ENCODE peak calls at places on chromosomes 6 and 20, in eight cellular contexts. D, N, Y, K, C, E, Z and G are unnamed samples.

GRCh38 chr6:136647363-136647763 is 97.1 kb upstream of the MAP7 start:
- DNase-seq in D (peak), N (no peak), Y (no peak), K (no peak), C (peak), E (no peak), Z (peak), G (peak)

GRCh38 chr6:28858963-28859362 is 64.8 kb downstream of the TRIM27 start:
- DNase-seq in D (no peak), N (no peak), Y (no peak), K (no peak), C (no peak), E (no peak), Z (no peak), G (no peak)

GRCh38 chr6:19837511-19838441 is 606 bp downstream of the ID4 start:
- DNase-seq in D (no peak), N (no peak), Y (peak), K (no peak), C (no peak), E (peak), Z (no peak), G (peak)

GRCh38 chr6:37684801-37685200 is 12.9 kb downstream of the MDGA1 start:
- DNase-seq in D (no peak), N (no peak), Y (no peak), K (no peak), C (no peak), E (no peak), Z (no peak), G (no peak)

GRCh38 chr6:159533568-159533967 is 159.5 kb downstream of the SOD2 start:
- DNase-seq in D (no peak), N (no peak), Y (no peak), K (no peak), C (no peak), E (no peak), Z (no peak), G (no peak)

GRCh38 chr6:57423468-57423867 is 106.0 kb downstream of the PRIM2 start:
- DNase-seq in D (no peak), N (no peak), Y (no peak), K (no peak), C (no peak), E (no peak), Z (no peak), G (no peak)

GRCh38 chr6:5813625-5814027 is 193.1 kb downstream of the NRN1 start:
- DNase-seq in D (no peak), N (no peak), Y (no peak), K (no peak), C (no peak), E (no peak), Z (no peak), G (no peak)

GRCh38 chr6:152471459-152472070 is 165.6 kb downstream of the SYNE1 start:
- DNase-seq in D (no peak), N (no peak), Y (no peak), K (no peak), C (no peak), E (no peak), Z (no peak), G (no peak)

GRCh38 chr6:40901322-40902055 is 137.5 kb downstream of the UNC5CL start:
- DNase-seq in D (no peak), N (no peak), Y (no peak), K (no peak), C (no peak), E (no peak), Z (no peak), G (no peak)

GRCh38 chr6:100160913-100161312 is 166.9 kb upstream of the MCHR2 start:
- DNase-seq in D (no peak), N (no peak), Y (no peak), K (no peak), C (no peak), E (no peak), Z (no peak), G (no peak)

GRCh38 chr6:5094327-5094726 is 9.2 kb downstream of the PPP1R3G start:
- DNase-seq in D (no peak), N (no peak), Y (no peak), K (no peak), C (peak), E (no peak), Z (no peak), G (peak)

GRCh38 chr20:2327620-2328555 is 32.1 kb downstream of the TGM3 start:
- DNase-seq in D (no peak), N (no peak), Y (no peak), K (no peak), C (no peak), E (no peak), Z (no peak), G (no peak)

GRCh38 chr6:45265246-45265645 is 62.9 kb upstream of the RUNX2 start:
- DNase-seq in D (no peak), N (no peak), Y (no peak), K (no peak), C (no peak), E (no peak), Z (no peak), G (no peak)

GRCh38 chr6:158231551-158232444 is 63.6 kb downstream of the GTF2H5 start:
- DNase-seq in D (peak), N (no peak), Y (peak), K (no peak), C (no peak), E (peak), Z (peak), G (peak)

GRCh38 chr20:9112541-9113515 is 43.9 kb downstream of the PLCB4 start:
- DNase-seq in D (no peak), N (no peak), Y (peak), K (no peak), C (peak), E (no peak), Z (no peak), G (peak)

GRCh38 chr20:24998121-24998520 is 5.6 kb upstream of the APMAP start:
- DNase-seq in D (no peak), N (no peak), Y (no peak), K (no peak), C (no peak), E (no peak), Z (peak), G (peak)

GRCh38 chr6:116111552-116112528 is 11.2 kb downstream of the NT5DC1 start:
- DNase-seq in D (peak), N (peak), Y (no peak), K (no peak), C (no peak), E (no peak), Z (no peak), G (no peak)

GRCh38 chr6:84220809-84221409 is 6.5 kb downstream of the CEP162 start:
- DNase-seq in D (no peak), N (peak), Y (no peak), K (no peak), C (no peak), E (no peak), Z (no peak), G (peak)

GRCh38 chr6:135145509-135145865 is 35.6 kb upstream of the MYB start:
- DNase-seq in D (no peak), N (no peak), Y (no peak), K (no peak), C (no peak), E (no peak), Z (no peak), G (no peak)

GRCh38 chr6:16758163-16758975 is 2.9 kb downstream of the ATXN1 start:
- DNase-seq in D (no peak), N (no peak), Y (no peak), K (no peak), C (no peak), E (no peak), Z (no peak), G (no peak)

GRCh38 chr6:156841508-156841907 is 64.3 kb downstream of the ARID1B start:
- DNase-seq in D (no peak), N (no peak), Y (no peak), K (no peak), C (no peak), E (no peak), Z (no peak), G (no peak)

GRCh38 chr6:156840136-156840535 is 63.0 kb downstream of the ARID1B start:
- DNase-seq in D (no peak), N (no peak), Y (no peak), K (no peak), C (no peak), E (no peak), Z (no peak), G (no peak)

GRCh38 chr6:156839591-156840001 is 62.4 kb downstream of the ARID1B start:
- DNase-seq in D (peak), N (no peak), Y (no peak), K (no peak), C (no peak), E (no peak), Z (no peak), G (no peak)

GRCh38 chr6:156842598-156843250 is 65.5 kb downstream of the ARID1B start:
- DNase-seq in D (no peak), N (no peak), Y (no peak), K (no peak), C (no peak), E (no peak), Z (no peak), G (no peak)

DNA sequence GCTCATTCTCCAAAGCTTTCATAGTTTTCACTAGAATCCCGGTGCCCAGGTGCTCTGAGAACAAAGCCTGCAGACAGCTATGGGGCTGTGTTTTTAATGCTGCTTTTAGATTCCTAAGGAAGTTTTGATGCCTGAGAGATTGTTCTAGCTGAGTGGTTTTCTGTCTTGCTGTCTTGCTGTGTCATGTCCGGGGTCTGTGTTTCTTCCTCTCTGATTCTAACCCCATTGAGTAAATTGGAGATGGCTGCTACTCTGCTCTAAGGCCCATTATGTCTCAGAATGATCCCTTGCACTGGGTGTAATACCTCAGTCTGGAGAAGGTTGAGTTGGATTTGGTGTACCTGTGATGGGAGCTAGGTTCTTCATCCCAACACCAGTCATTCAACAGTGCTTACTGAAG is 63.4 kb downstream of the ARID1B start:
- DNase-seq in D (no peak), N (no peak), Y (no peak), K (no peak), C (no peak), E (no peak), Z (no peak), G (no peak)
- H3K27ac ChIP-seq in D (peak), N (no peak), Y (no peak), K (no peak), C (peak), E (no peak), Z (no peak), G (no peak)

DNA sequence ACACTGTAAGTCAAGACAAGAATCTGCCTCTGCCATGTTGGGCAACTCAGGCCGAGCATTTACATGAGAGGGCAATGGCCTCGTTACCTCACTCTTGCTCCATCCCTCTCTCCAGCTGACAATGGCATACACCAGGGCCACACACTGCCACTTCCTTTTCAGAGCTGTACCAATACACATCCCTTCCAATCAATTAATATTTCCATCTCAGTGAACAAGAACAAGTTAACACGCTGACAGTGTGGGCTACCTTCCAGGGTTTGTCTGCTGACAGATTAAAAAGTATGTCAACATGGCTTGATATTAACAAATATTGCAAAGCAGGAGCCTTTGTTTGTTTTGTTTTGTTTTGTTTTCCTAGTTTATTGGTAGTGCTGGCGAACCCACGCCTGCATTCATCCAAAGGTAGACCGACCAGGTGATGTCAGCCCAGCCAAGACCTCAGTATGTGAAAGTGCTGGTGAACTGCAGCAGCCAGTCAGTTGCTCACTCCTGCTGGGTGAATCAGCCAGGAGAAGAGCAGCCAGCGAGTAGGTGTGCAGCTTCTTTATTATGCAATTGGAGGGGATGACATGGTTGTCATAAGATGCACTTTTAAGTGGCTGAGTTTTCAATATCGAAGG is 487.3 kb upstream of the JARID2 start:
- DNase-seq in D (no peak), N (no peak), Y (peak), K (no peak), C (no peak), E (no peak), Z (no peak), G (no peak)
- H3K27ac ChIP-seq in D (no peak), N (no peak), Y (no peak), K (no peak), C (no peak), E (no peak), Z (no peak), G (no peak)

GRCh38 chr20:35883778-35884540 is 70.3 kb downstream of the SCAND1 start:
- DNase-seq in D (peak), N (peak), Y (peak), K (no peak), C (peak), E (peak), Z (peak), G (peak)
- H3K27ac ChIP-seq in D (no peak), N (peak), Y (peak), K (no peak), C (peak), E (peak), Z (no peak), G (peak)

GRCh38 chr20:32709528-32710121 is 33.6 kb downstream of the COMMD7 start:
- DNase-seq in D (no peak), N (no peak), Y (no peak), K (no peak), C (no peak), E (no peak), Z (no peak), G (no peak)
- H3K27ac ChIP-seq in D (no peak), N (no peak), Y (no peak), K (no peak), C (peak), E (no peak), Z (no peak), G (no peak)

DNA sequence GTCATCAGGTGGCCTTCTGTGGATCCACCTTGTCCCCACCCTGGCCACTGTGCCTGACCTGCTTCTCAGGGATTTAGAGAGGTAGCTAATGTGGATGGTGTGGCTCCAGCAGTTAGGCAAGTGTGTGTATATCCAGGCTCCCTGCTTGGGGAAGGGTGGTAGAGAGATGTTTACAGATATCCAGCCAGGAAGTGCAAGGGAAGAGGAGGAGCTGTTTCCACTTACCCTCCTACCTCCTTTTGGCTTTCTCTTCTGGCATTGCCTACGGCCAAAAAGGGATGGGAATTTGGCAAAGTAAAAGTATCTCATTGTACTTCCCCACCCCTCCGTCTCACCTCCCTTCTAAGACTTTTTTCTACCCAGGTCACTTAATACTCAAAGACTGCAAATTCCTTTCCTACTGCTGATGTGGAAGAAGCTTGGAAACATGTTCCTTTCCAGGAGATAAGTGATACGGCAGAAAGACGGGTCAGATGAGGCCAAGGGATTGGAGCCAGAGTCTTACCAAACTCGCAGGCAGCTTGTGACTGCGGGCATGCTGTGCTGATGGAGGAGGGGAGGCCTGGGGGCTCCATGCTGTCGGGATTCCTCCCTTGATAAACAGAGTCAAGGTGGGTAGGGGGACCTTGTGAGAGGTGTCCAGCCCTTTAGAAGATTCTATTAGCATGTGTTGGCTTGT is 253.4 kb downstream of the PRL start:
- DNase-seq in D (no peak), N (no peak), Y (no peak), K (no peak), C (no peak), E (no peak), Z (no peak), G (no peak)
- H3K27ac ChIP-seq in D (peak), N (no peak), Y (peak), K (no peak), C (peak), E (peak), Z (no peak), G (no peak)

DNA sequence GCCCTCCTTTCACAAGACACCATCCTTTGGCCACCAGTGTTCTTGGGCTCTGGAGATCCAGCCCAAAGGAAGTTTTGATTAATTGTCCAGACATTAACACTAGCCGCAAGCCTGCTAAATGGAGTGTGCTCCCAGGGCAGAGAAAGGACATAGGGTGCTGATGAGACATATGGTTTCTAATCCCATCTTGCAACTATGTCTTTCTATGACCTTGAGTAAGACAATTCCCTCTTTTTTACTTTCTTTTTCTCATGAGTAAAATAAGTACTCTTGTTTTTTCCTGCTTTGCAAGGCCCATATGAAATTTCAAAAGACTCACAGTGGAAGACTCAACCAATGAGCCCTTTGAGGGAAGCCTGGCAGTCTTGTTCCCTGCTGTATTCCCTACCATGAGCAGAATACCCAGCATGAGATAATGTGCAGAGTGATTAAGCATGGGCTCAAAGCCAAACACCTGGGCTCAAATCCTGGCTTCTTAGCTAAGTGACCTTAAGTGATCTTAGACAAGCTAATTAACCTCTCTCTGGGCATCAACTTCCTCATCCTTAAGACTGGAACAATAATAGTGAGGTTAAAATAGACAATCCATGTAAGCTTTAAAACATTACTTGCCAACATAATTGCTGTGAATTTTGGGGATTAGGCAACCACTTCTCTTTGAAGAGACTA is at the start of gene WFDC10B:
- DNase-seq in D (no peak), N (no peak), Y (no peak), K (no peak), C (no peak), E (no peak), Z (no peak), G (no peak)
- H3K27ac ChIP-seq in D (no peak), N (no peak), Y (no peak), K (no peak), C (no peak), E (no peak), Z (no peak), G (no peak)

GRCh38 chr6:79543411-79543810 is 6.2 kb upstream of the LCA5 start:
- DNase-seq in D (no peak), N (no peak), Y (no peak), K (no peak), C (no peak), E (no peak), Z (no peak), G (no peak)
- H3K27ac ChIP-seq in D (peak), N (no peak), Y (no peak), K (peak), C (no peak), E (no peak), Z (no peak), G (no peak)

GRCh38 chr6:163354779-163355431 is 59.6 kb upstream of the QKI start:
- DNase-seq in D (no peak), N (no peak), Y (no peak), K (no peak), C (no peak), E (peak), Z (no peak), G (no peak)
- H3K27ac ChIP-seq in D (no peak), N (no peak), Y (no peak), K (peak), C (no peak), E (peak), Z (no peak), G (no peak)

DNA sequence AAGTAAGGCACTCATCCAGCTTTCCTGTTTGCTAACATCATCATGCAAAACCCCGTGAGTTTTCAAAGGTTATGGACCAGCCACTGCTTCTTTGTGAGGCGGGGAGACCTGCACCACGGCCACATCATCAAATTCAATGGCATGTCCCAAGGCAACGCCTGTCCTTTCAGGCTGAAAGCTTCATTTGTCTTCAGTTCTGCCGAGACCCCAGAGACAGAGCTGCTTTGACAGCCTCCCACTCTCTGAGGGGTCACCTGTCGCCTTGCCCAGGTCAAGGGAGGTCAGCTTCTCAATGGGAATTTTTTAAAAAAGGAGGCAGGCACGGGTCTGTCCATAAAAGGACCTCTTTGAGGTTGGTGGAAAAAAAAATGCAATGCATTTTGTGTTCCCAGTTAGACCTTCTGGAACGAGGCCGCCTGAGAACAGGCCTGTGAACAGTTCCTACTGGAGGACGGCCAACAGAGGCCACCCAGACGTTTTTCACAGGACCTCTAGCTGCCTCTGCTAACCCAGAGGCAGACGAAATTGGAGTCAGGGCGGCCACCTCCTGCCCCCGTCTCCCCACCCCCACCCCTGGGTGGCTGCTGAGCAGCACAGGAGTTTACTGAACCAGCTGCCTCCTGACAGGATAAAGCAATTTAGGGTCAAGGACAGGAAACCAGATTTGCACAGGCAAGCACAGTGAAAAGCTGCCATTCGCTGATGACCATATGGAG is 142.6 kb upstream of the HDDC2 start:
- DNase-seq in D (no peak), N (no peak), Y (no peak), K (no peak), C (no peak), E (peak), Z (no peak), G (peak)
- H3K27ac ChIP-seq in D (no peak), N (no peak), Y (no peak), K (no peak), C (no peak), E (no peak), Z (no peak), G (no peak)

GRCh38 chr6:68951350-68951749 is 316.3 kb downstream of the ADGRB3 start:
- DNase-seq in D (no peak), N (no peak), Y (no peak), K (no peak), C (no peak), E (no peak), Z (no peak), G (no peak)
- H3K27ac ChIP-seq in D (no peak), N (no peak), Y (no peak), K (no peak), C (no peak), E (no peak), Z (no peak), G (no peak)